ENCODE peak calls at places on chromosomes 2 and 18, in nine cellular contexts. One of them, this sample, is unnamed.
A peak's percentile ranks its signal among the peaks of the same experiment; 100 is the strongest.

GRCh38 chr2:7886665-7887064 is 795.2 kb upstream of the ID2 start:
- DNase-seq in T-cell: no peak
- DNase-seq in AG09319: no peak
- DNase-seq in epithelial cell of esophagus: peak; percentile 41
- DNase-seq in upper lobe of left lung: no peak
- DNase-seq in fibroblast of lung: no peak
- DNase-seq in ovary: no peak
- DNase-seq in left ventricle myocardium inferior: no peak
- DNase-seq in A549: no peak
- DNase-seq in this sample: peak; percentile 3

GRCh38 chr2:175342085-175342484 is 160.6 kb upstream of the ATP5MC3 start:
- DNase-seq in fibroblast of lung: no peak
- DNase-seq in ovary: no peak
- DNase-seq in left ventricle myocardium inferior: no peak
- DNase-seq in upper lobe of left lung: no peak
- DNase-seq in A549: no peak
- DNase-seq in T-cell: no peak
- DNase-seq in epithelial cell of esophagus: no peak
- DNase-seq in AG09319: no peak
- DNase-seq in this sample: no peak

GRCh38 chr2:155301221-155301620 is 602.7 kb downstream of the KCNJ3 start:
- DNase-seq in upper lobe of left lung: no peak
- DNase-seq in left ventricle myocardium inferior: no peak
- DNase-seq in T-cell: no peak
- DNase-seq in fibroblast of lung: no peak
- DNase-seq in epithelial cell of esophagus: peak; percentile 60
- DNase-seq in A549: no peak
- DNase-seq in AG09319: no peak
- DNase-seq in ovary: no peak
- DNase-seq in this sample: no peak

GRCh38 chr2:64548795-64549194 is 24.7 kb downstream of the AFTPH start:
- DNase-seq in upper lobe of left lung: no peak
- DNase-seq in fibroblast of lung: peak; percentile 65
- DNase-seq in AG09319: no peak
- DNase-seq in A549: no peak
- DNase-seq in ovary: no peak
- DNase-seq in epithelial cell of esophagus: no peak
- DNase-seq in left ventricle myocardium inferior: no peak
- DNase-seq in T-cell: no peak
- DNase-seq in this sample: no peak

GRCh38 chr2:100242416-100242815 is 79.9 kb downstream of the LONRF2 start:
- DNase-seq in upper lobe of left lung: no peak
- DNase-seq in epithelial cell of esophagus: no peak
- DNase-seq in left ventricle myocardium inferior: no peak
- DNase-seq in fibroblast of lung: no peak
- DNase-seq in T-cell: no peak
- DNase-seq in AG09319: no peak
- DNase-seq in A549: no peak
- DNase-seq in ovary: no peak
- DNase-seq in this sample: no peak

GRCh38 chr2:144443837-144444236 is 76.1 kb downstream of the ZEB2 start:
- DNase-seq in T-cell: no peak
- DNase-seq in ovary: no peak
- DNase-seq in left ventricle myocardium inferior: no peak
- DNase-seq in epithelial cell of esophagus: no peak
- DNase-seq in AG09319: no peak
- DNase-seq in fibroblast of lung: no peak
- DNase-seq in upper lobe of left lung: no peak
- DNase-seq in A549: no peak
- DNase-seq in this sample: no peak

GRCh38 chr18:12776821-12777471 is 74.1 kb downstream of the PSMG2 start:
- DNase-seq in A549: no peak
- DNase-seq in upper lobe of left lung: no peak
- DNase-seq in fibroblast of lung: no peak
- DNase-seq in T-cell: no peak
- DNase-seq in AG09319: no peak
- DNase-seq in ovary: no peak
- DNase-seq in epithelial cell of esophagus: no peak
- DNase-seq in left ventricle myocardium inferior: no peak
- DNase-seq in this sample: no peak

GRCh38 chr2:400988-401679 is 113.2 kb upstream of the ALKAL2 start:
- DNase-seq in ovary: no peak
- DNase-seq in A549: no peak
- DNase-seq in AG09319: no peak
- DNase-seq in upper lobe of left lung: no peak
- DNase-seq in left ventricle myocardium inferior: no peak
- DNase-seq in epithelial cell of esophagus: no peak
- DNase-seq in fibroblast of lung: no peak
- DNase-seq in T-cell: no peak
- DNase-seq in this sample: no peak

GRCh38 chr2:199704358-199705238 is 146.4 kb downstream of the FTCDNL1 start:
- DNase-seq in A549: peak; percentile 40
- DNase-seq in left ventricle myocardium inferior: no peak
- DNase-seq in fibroblast of lung: no peak
- DNase-seq in upper lobe of left lung: no peak
- DNase-seq in ovary: no peak
- DNase-seq in AG09319: peak; percentile 5
- DNase-seq in T-cell: no peak
- DNase-seq in epithelial cell of esophagus: peak; percentile 65
- DNase-seq in this sample: peak; percentile 30

GRCh38 chr2:63576546-63576945 is 11.7 kb downstream of the WDPCP start:
- DNase-seq in fibroblast of lung: no peak
- DNase-seq in left ventricle myocardium inferior: no peak
- DNase-seq in epithelial cell of esophagus: no peak
- DNase-seq in ovary: no peak
- DNase-seq in A549: no peak
- DNase-seq in AG09319: no peak
- DNase-seq in T-cell: no peak
- DNase-seq in upper lobe of left lung: no peak
- DNase-seq in this sample: no peak

GRCh38 chr18:10329116-10329515 is 125.3 kb upstream of the APCDD1 start:
- DNase-seq in left ventricle myocardium inferior: no peak
- DNase-seq in T-cell: no peak
- DNase-seq in fibroblast of lung: peak; percentile 44
- DNase-seq in epithelial cell of esophagus: peak; percentile 34
- DNase-seq in AG09319: no peak
- DNase-seq in ovary: no peak
- DNase-seq in upper lobe of left lung: no peak
- DNase-seq in A549: no peak
- DNase-seq in this sample: peak; percentile 13

GRCh38 chr2:64950226-64951160 is 38.7 kb upstream of the SLC1A4 start:
- DNase-seq in left ventricle myocardium inferior: no peak
- DNase-seq in upper lobe of left lung: no peak
- DNase-seq in A549: no peak
- DNase-seq in ovary: no peak
- DNase-seq in epithelial cell of esophagus: peak; percentile 96
- DNase-seq in T-cell: no peak
- DNase-seq in AG09319: no peak
- DNase-seq in fibroblast of lung: peak; percentile 32
- DNase-seq in this sample: peak; percentile 17

GRCh38 chr2:31312898-31313297 is 78.9 kb downstream of the EHD3 start:
- DNase-seq in ovary: no peak
- DNase-seq in left ventricle myocardium inferior: no peak
- DNase-seq in A549: no peak
- DNase-seq in AG09319: no peak
- DNase-seq in upper lobe of left lung: no peak
- DNase-seq in epithelial cell of esophagus: peak; percentile 51
- DNase-seq in fibroblast of lung: peak; percentile 75
- DNase-seq in T-cell: no peak
- DNase-seq in this sample: no peak

GRCh38 chr18:75474332-75474731 is 46.8 kb upstream of the SMIM21 start:
- DNase-seq in AG09319: no peak
- DNase-seq in left ventricle myocardium inferior: no peak
- DNase-seq in T-cell: no peak
- DNase-seq in ovary: no peak
- DNase-seq in upper lobe of left lung: no peak
- DNase-seq in A549: no peak
- DNase-seq in epithelial cell of esophagus: no peak
- DNase-seq in fibroblast of lung: no peak
- DNase-seq in this sample: no peak

GRCh38 chr2:99984781-99985525 is 157.4 kb downstream of the AFF3 start:
- DNase-seq in T-cell: no peak
- DNase-seq in upper lobe of left lung: no peak
- DNase-seq in AG09319: peak; percentile 85
- DNase-seq in A549: no peak
- DNase-seq in ovary: no peak
- DNase-seq in left ventricle myocardium inferior: no peak
- DNase-seq in fibroblast of lung: peak; percentile 29
- DNase-seq in epithelial cell of esophagus: no peak
- DNase-seq in this sample: peak; percentile 31

GRCh38 chr18:6718255-6718654 is 11.3 kb upstream of the ARHGAP28 start:
- DNase-seq in epithelial cell of esophagus: no peak
- DNase-seq in T-cell: no peak
- DNase-seq in upper lobe of left lung: no peak
- DNase-seq in AG09319: no peak
- DNase-seq in A549: no peak
- DNase-seq in left ventricle myocardium inferior: no peak
- DNase-seq in fibroblast of lung: no peak
- DNase-seq in ovary: no peak
- DNase-seq in this sample: no peak

GRCh38 chr2:102020596-102021170 is 28.9 kb downstream of the IL1R2 start:
- DNase-seq in upper lobe of left lung: peak; percentile 90
- DNase-seq in fibroblast of lung: peak; percentile 76
- DNase-seq in T-cell: peak; percentile 69
- DNase-seq in AG09319: peak; percentile 70
- DNase-seq in left ventricle myocardium inferior: peak; percentile 89
- DNase-seq in ovary: peak; percentile 93
- DNase-seq in A549: peak; percentile 53
- DNase-seq in epithelial cell of esophagus: peak; percentile 83
- DNase-seq in this sample: peak; percentile 81

This sample was measured in EL.